ENCODE peak calls at places on chromosomes 2 and 18, in ten cellular contexts. One of them, this sample, is unnamed.
A peak's percentile ranks its signal among the peaks of the same experiment; 100 is the strongest.

GRCh38 chr2:156892449-156893335 is 364.8 kb upstream of the GALNT5 start:
- DNase-seq in epithelial cell of esophagus: peak; percentile 95
- DNase-seq in HFF-Myc: peak; percentile 40
- DNase-seq in foreskin fibroblast: peak; percentile 56
- DNase-seq in K562: no peak
- DNase-seq in fibroblast of villous mesenchyme: peak; percentile 24
- DNase-seq in ovary: no peak
- DNase-seq in AG10803: peak; percentile 13
- DNase-seq in spleen: no peak
- DNase-seq in fibroblast of lung: peak; percentile 76
- DNase-seq in this sample: peak; percentile 46

GRCh38 chr2:58879834-58880233 is 638.7 kb upstream of the FANCL start:
- DNase-seq in epithelial cell of esophagus: no peak
- DNase-seq in HFF-Myc: no peak
- DNase-seq in foreskin fibroblast: no peak
- DNase-seq in K562: no peak
- DNase-seq in fibroblast of villous mesenchyme: no peak
- DNase-seq in ovary: no peak
- DNase-seq in AG10803: no peak
- DNase-seq in spleen: no peak
- DNase-seq in fibroblast of lung: no peak
- DNase-seq in this sample: no peak

GRCh38 chr2:97991081-97991856 is 4.5 kb downstream of the TMEM131 start:
- DNase-seq in epithelial cell of esophagus: no peak
- DNase-seq in HFF-Myc: no peak
- DNase-seq in foreskin fibroblast: no peak
- DNase-seq in K562: no peak
- DNase-seq in fibroblast of villous mesenchyme: no peak
- DNase-seq in ovary: no peak
- DNase-seq in AG10803: no peak
- DNase-seq in spleen: no peak
- DNase-seq in fibroblast of lung: no peak
- DNase-seq in this sample: no peak

GRCh38 chr18:10381951-10382350 is 72.5 kb upstream of the APCDD1 start:
- DNase-seq in epithelial cell of esophagus: peak; percentile 31
- DNase-seq in HFF-Myc: no peak
- DNase-seq in foreskin fibroblast: peak; percentile 60
- DNase-seq in K562: no peak
- DNase-seq in fibroblast of villous mesenchyme: no peak
- DNase-seq in ovary: no peak
- DNase-seq in AG10803: no peak
- DNase-seq in spleen: no peak
- DNase-seq in fibroblast of lung: no peak
- DNase-seq in this sample: no peak

GRCh38 chr18:23225518-23225917 is 90.2 kb downstream of the CABLES1 start:
- DNase-seq in epithelial cell of esophagus: no peak
- DNase-seq in HFF-Myc: peak; percentile 97
- DNase-seq in foreskin fibroblast: peak; percentile 94
- DNase-seq in K562: no peak
- DNase-seq in fibroblast of villous mesenchyme: peak; percentile 100
- DNase-seq in ovary: peak; percentile 38
- DNase-seq in AG10803: peak; percentile 99
- DNase-seq in spleen: no peak
- DNase-seq in fibroblast of lung: peak; percentile 99
- DNase-seq in this sample: peak; percentile 75

GRCh38 chr2:146351689-146352088 is 1493.1 kb upstream of the ACVR2A start:
- DNase-seq in epithelial cell of esophagus: no peak
- DNase-seq in HFF-Myc: no peak
- DNase-seq in foreskin fibroblast: no peak
- DNase-seq in K562: no peak
- DNase-seq in fibroblast of villous mesenchyme: no peak
- DNase-seq in ovary: no peak
- DNase-seq in AG10803: no peak
- DNase-seq in spleen: no peak
- DNase-seq in fibroblast of lung: no peak
- DNase-seq in this sample: no peak

GRCh38 chr2:200379481-200380120 is 73.1 kb downstream of the SPATS2L start:
- DNase-seq in epithelial cell of esophagus: peak; percentile 63
- DNase-seq in HFF-Myc: no peak
- DNase-seq in foreskin fibroblast: no peak
- DNase-seq in K562: no peak
- DNase-seq in fibroblast of villous mesenchyme: no peak
- DNase-seq in ovary: no peak
- DNase-seq in AG10803: no peak
- DNase-seq in spleen: no peak
- DNase-seq in fibroblast of lung: no peak
- DNase-seq in this sample: no peak

GRCh38 chr2:99106905-99107304 is 34.6 kb upstream of the C2orf15 start:
- DNase-seq in epithelial cell of esophagus: peak; percentile 5
- DNase-seq in HFF-Myc: no peak
- DNase-seq in foreskin fibroblast: peak; percentile 11
- DNase-seq in K562: no peak
- DNase-seq in fibroblast of villous mesenchyme: no peak
- DNase-seq in ovary: no peak
- DNase-seq in AG10803: no peak
- DNase-seq in spleen: no peak
- DNase-seq in fibroblast of lung: no peak
- DNase-seq in this sample: no peak

GRCh38 chr2:113876503-113877387 is 13.1 kb upstream of the ACTR3 start:
- DNase-seq in epithelial cell of esophagus: peak; percentile 88
- DNase-seq in HFF-Myc: no peak
- DNase-seq in foreskin fibroblast: no peak
- DNase-seq in K562: no peak
- DNase-seq in fibroblast of villous mesenchyme: no peak
- DNase-seq in ovary: no peak
- DNase-seq in AG10803: no peak
- DNase-seq in spleen: peak; percentile 80
- DNase-seq in fibroblast of lung: no peak
- DNase-seq in this sample: no peak

DNA sequence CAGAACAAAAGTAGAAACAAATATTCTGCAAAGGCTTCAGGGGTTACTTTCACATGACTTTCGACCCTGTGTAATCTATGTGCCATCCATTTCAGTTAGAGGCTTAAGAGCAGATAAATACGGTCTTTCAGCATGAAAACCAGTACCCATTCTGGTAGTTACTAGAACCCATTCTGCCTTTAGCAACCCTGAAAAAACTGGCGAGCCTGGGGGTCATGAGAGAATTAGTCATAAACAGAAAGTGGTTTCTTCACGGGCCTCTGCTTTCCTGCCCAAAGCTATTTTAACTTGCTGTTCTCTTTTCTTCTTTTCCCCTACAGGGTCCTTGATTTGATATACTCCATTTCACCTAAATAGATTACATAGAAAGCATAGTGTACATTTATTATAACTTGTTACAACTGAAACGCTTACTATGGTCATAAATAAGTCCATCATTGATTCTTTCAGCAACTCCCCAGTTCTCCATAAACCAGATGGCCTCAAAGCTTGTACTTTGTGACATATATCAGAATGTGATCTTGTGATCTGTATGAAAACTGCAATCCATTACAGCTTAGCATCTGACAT is 48.3 kb downstream of the WDFY1 start:
- DNase-seq in epithelial cell of esophagus: peak; percentile 22
- DNase-seq in HFF-Myc: no peak
- DNase-seq in foreskin fibroblast: no peak
- DNase-seq in K562: no peak
- DNase-seq in fibroblast of villous mesenchyme: peak; percentile 64
- DNase-seq in ovary: no peak
- DNase-seq in AG10803: no peak
- DNase-seq in spleen: no peak
- DNase-seq in fibroblast of lung: peak; percentile 21
- DNase-seq in this sample: no peak
- H3K4me3 ChIP-seq in epithelial cell of esophagus: no peak overlapping the region
- H3K4me3 ChIP-seq in HFF-Myc: no peak overlapping the region
- H3K4me3 ChIP-seq in foreskin fibroblast: no peak overlapping the region
- H3K4me3 ChIP-seq in K562: no peak overlapping the region
- H3K4me3 ChIP-seq in fibroblast of villous mesenchyme: no peak overlapping the region
- H3K4me3 ChIP-seq in ovary: no peak overlapping the region
- H3K4me3 ChIP-seq in AG10803: no peak overlapping the region
- H3K4me3 ChIP-seq in spleen: no peak overlapping the region
- H3K4me3 ChIP-seq in fibroblast of lung: no peak overlapping the region
- H3K4me3 ChIP-seq in this sample: no peak overlapping the region

DNA sequence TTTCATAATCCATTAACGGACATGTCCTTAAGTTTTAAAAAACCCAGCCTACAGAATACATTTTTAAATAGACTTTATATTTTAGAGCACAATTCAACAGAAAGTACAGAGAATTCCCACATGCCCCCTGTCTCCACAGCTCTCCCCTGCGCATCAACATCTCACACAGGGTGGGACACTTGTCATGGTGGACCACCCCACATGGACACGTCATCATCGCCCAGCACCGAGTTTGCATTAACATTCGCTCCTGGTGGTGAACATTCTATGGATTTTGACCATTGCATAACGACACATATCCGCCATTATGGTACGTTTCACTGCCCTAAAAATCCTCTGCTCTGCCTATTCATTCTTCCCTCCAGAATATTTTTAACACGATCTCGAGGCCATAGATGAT is 1.1 kb upstream of the KCNF1 start:
- DNase-seq in epithelial cell of esophagus: no peak
- DNase-seq in HFF-Myc: no peak
- DNase-seq in foreskin fibroblast: no peak
- DNase-seq in K562: no peak
- DNase-seq in fibroblast of villous mesenchyme: no peak
- DNase-seq in ovary: no peak
- DNase-seq in AG10803: no peak
- DNase-seq in spleen: no peak
- DNase-seq in fibroblast of lung: no peak
- DNase-seq in this sample: no peak
- TF ChIP-seq CTCF in epithelial cell of esophagus: no peak
- TF ChIP-seq CTCF in HFF-Myc: no peak
- TF ChIP-seq CTCF in foreskin fibroblast: no peak
- TF ChIP-seq CTCF in K562: no peak
- TF ChIP-seq CTCF in fibroblast of villous mesenchyme: no peak
- TF ChIP-seq CTCF in ovary: no peak
- TF ChIP-seq CTCF in AG10803: no peak
- TF ChIP-seq CTCF in spleen: no peak
- TF ChIP-seq CTCF in fibroblast of lung: no peak
- TF ChIP-seq CTCF in this sample: no peak

GRCh38 chr2:207128867-207129266 is 36.9 kb downstream of the KLF7 start:
- DNase-seq in epithelial cell of esophagus: no peak
- DNase-seq in HFF-Myc: no peak
- DNase-seq in foreskin fibroblast: no peak
- DNase-seq in K562: no peak
- DNase-seq in fibroblast of villous mesenchyme: no peak
- DNase-seq in ovary: no peak
- DNase-seq in AG10803: no peak
- DNase-seq in spleen: no peak
- DNase-seq in fibroblast of lung: no peak
- DNase-seq in this sample: no peak

GRCh38 chr2:207126724-207127314 is 38.9 kb downstream of the KLF7 start:
- DNase-seq in epithelial cell of esophagus: no peak
- DNase-seq in HFF-Myc: no peak
- DNase-seq in foreskin fibroblast: peak; percentile 67
- DNase-seq in K562: no peak
- DNase-seq in fibroblast of villous mesenchyme: peak; percentile 59
- DNase-seq in ovary: no peak
- DNase-seq in AG10803: peak; percentile 39
- DNase-seq in spleen: no peak
- DNase-seq in fibroblast of lung: peak; percentile 70
- DNase-seq in this sample: no peak

GRCh38 chr2:207130958-207131521 is 34.7 kb downstream of the KLF7 start:
- DNase-seq in epithelial cell of esophagus: no peak
- DNase-seq in HFF-Myc: no peak
- DNase-seq in foreskin fibroblast: no peak
- DNase-seq in K562: no peak
- DNase-seq in fibroblast of villous mesenchyme: no peak
- DNase-seq in ovary: no peak
- DNase-seq in AG10803: peak; percentile 23
- DNase-seq in spleen: no peak
- DNase-seq in fibroblast of lung: no peak
- DNase-seq in this sample: no peak

GRCh38 chr2:207131634-207132418 is 33.9 kb downstream of the KLF7 start:
- DNase-seq in epithelial cell of esophagus: no peak
- DNase-seq in HFF-Myc: no peak
- DNase-seq in foreskin fibroblast: no peak
- DNase-seq in K562: no peak
- DNase-seq in fibroblast of villous mesenchyme: no peak
- DNase-seq in ovary: no peak
- DNase-seq in AG10803: no peak
- DNase-seq in spleen: no peak
- DNase-seq in fibroblast of lung: no peak
- DNase-seq in this sample: peak; percentile 71

DNA sequence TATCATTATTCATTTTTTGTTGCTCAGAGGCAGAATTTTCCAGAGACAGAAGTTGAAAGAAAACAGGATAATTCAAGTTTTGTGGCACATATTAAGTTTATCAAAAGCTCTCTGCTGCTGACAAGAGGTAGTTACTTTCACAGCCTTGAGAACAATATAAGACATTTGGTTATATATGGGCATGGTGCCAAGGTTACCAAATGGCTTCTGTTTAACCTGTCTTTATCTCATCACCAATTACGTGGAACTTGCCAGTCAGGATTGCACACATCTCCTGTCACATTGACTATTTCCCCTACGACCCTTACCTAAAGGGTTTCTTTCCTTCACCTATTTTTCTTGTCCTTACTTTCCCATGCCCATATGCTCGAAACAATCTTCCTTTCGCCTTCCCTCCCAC is 35.9 kb downstream of the KLF7 start:
- DNase-seq in epithelial cell of esophagus: peak; percentile 53
- DNase-seq in HFF-Myc: no peak
- DNase-seq in foreskin fibroblast: no peak
- DNase-seq in K562: no peak
- DNase-seq in fibroblast of villous mesenchyme: no peak
- DNase-seq in ovary: no peak
- DNase-seq in AG10803: no peak
- DNase-seq in spleen: no peak
- DNase-seq in fibroblast of lung: no peak
- DNase-seq in this sample: no peak
- H3K4me3 ChIP-seq in epithelial cell of esophagus: no peak overlapping the region
- H3K4me3 ChIP-seq in HFF-Myc: no peak overlapping the region
- H3K4me3 ChIP-seq in foreskin fibroblast: no peak overlapping the region
- H3K4me3 ChIP-seq in K562: no peak overlapping the region
- H3K4me3 ChIP-seq in fibroblast of villous mesenchyme: no peak overlapping the region
- H3K4me3 ChIP-seq in ovary: no peak overlapping the region
- H3K4me3 ChIP-seq in AG10803: no peak overlapping the region
- H3K4me3 ChIP-seq in spleen: no peak overlapping the region
- H3K4me3 ChIP-seq in fibroblast of lung: no peak overlapping the region
- H3K4me3 ChIP-seq in this sample: no peak overlapping the region

GRCh38 chr2:52818958-52819357 is 948.6 kb upstream of the CHAC2 start:
- DNase-seq in epithelial cell of esophagus: no peak
- DNase-seq in HFF-Myc: no peak
- DNase-seq in foreskin fibroblast: no peak
- DNase-seq in K562: no peak
- DNase-seq in fibroblast of villous mesenchyme: no peak
- DNase-seq in ovary: no peak
- DNase-seq in AG10803: no peak
- DNase-seq in spleen: no peak
- DNase-seq in fibroblast of lung: no peak
- DNase-seq in this sample: no peak

DNA sequence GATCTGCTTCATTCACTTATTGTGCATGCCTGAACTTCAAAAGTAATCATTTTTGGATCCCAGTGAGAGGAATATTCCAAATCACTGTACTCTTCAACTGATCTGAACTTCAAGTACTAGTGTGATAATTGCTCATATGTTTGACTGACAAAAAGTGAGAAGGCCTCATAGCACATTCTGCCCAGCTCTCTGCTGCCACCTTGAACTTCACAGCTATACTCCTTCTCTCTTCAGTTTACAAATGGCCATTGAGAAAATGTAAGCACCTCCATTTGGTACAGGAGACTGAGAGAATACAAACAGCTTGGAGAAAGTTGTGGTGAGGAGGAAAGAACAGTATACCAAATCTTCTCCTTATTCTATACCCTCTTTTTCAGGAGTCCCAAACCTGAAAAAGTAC is 946.0 kb upstream of the CHAC2 start:
- DNase-seq in epithelial cell of esophagus: peak; percentile 26
- DNase-seq in HFF-Myc: no peak
- DNase-seq in foreskin fibroblast: no peak
- DNase-seq in K562: no peak
- DNase-seq in fibroblast of villous mesenchyme: no peak
- DNase-seq in ovary: no peak
- DNase-seq in AG10803: no peak
- DNase-seq in spleen: no peak
- DNase-seq in fibroblast of lung: no peak
- DNase-seq in this sample: no peak
- TF ChIP-seq CTCF in epithelial cell of esophagus: peak; percentile 49
- TF ChIP-seq CTCF in HFF-Myc: no peak
- TF ChIP-seq CTCF in foreskin fibroblast: no peak
- TF ChIP-seq CTCF in K562: no peak
- TF ChIP-seq CTCF in fibroblast of villous mesenchyme: no peak
- TF ChIP-seq CTCF in ovary: no peak
- TF ChIP-seq CTCF in AG10803: no peak
- TF ChIP-seq CTCF in spleen: no peak
- TF ChIP-seq CTCF in fibroblast of lung: no peak
- TF ChIP-seq CTCF in this sample: no peak